ENCODE peak calls at places on chromosome 9, in six cellular contexts. V is HepG2, N is colonic mucosa, I is pancreas, G is upper lobe of right lung, O is left ventricle myocardium inferior. K is an unnamed sample.
A peak's percentile ranks its signal among the peaks of the same experiment; 100 is the strongest.

GRCh38 chr9:27548055-27548741 is 18.6 kb upstream of the MOB3B start:
- DNase-seq in V (no peak), N (no peak), I (no peak), G (no peak), O (no peak), K (no peak)

GRCh38 chr9:131178382-131178781 is 53.0 kb downstream of the NUP214 start:
- DNase-seq in V (peak; percentile 35), N (peak; percentile 65), I (peak; percentile 65), G (peak; percentile 72), O (peak; percentile 68), K (peak; percentile 82)

GRCh38 chr9:135850737-135851136 is 56.6 kb downstream of the CAMSAP1 start:
- DNase-seq in V (no peak), N (no peak), I (no peak), G (no peak), O (no peak), K (no peak)

GRCh38 chr9:21334969-21335632 is at the start of gene KLHL9:
- DNase-seq in V (peak; percentile 82), N (peak; percentile 94), I (peak; percentile 97), G (peak; percentile 96), O (peak; percentile 93), K (peak; percentile 92)

GRCh38 chr9:36319183-36319582 is 60.9 kb upstream of the GNE start:
- DNase-seq in V (no peak), N (no peak), I (no peak), G (no peak), O (no peak), K (no peak)

GRCh38 chr9:18479405-18479804 is 5.5 kb downstream of the ADAMTSL1 start:
- DNase-seq in V (no peak), N (no peak), I (no peak), G (no peak), O (no peak), K (no peak)

GRCh38 chr9:123081824-123082223 is 48.4 kb downstream of the GPR21 start:
- DNase-seq in V (peak; percentile 48), N (no peak), I (no peak), G (no peak), O (no peak), K (no peak)

GRCh38 chr9:78030553-78031270 is 899 bp downstream of the GNAQ start:
- DNase-seq in V (no peak), N (peak; percentile 73), I (peak; percentile 82), G (peak; percentile 86), O (peak; percentile 50), K (peak; percentile 78)

GRCh38 chr9:80540387-80540786 is 968.6 kb downstream of the TLE4 start:
- DNase-seq in V (no peak), N (no peak), I (no peak), G (no peak), O (no peak), K (no peak)

GRCh38 chr9:91075279-91075678 is 273.7 kb downstream of the SYK start:
- DNase-seq in V (no peak), N (no peak), I (no peak), G (no peak), O (no peak), K (no peak)

DNA sequence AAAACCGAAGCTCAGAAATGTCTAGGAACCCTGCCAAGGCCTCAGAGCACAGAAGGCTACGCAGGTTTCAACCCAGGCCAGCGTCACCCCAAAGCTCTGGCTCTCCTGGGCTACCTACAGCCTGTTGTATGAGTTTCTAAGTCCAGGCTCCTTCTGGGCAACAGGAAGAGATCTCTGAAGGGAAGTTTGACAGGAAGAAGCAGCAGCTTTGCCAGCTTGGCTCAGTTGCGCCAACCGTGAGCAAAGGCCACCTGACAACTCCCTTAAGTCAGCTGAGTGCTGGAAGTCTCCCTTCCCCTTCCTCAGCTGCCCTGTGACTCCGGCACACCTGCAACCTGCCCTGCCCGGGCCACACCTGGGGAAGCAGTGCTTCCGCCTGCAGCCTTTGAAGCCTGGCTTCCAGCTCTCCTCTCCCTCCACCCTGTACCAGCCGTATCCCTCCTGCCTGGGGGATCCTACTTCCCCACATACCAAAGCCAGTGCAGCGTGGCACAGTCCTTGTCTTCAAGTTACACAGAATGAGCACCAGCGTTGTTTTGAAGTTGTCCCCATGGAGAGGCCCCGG is 36.7 kb downstream of the SHB start:
- DNase-seq in V (no peak), N (peak; percentile 89), I (peak; percentile 76), G (peak; percentile 84), O (no peak), K (no peak)
- H3K4me1 ChIP-seq in V (peaks cover 99% of the 10 kb centered on the region), N (peaks cover 14% of the 10 kb centered on the region), I (peaks cover 12% of the 10 kb centered on the region), G (peaks cover 25% of the 10 kb centered on the region), O (peaks cover 56% of the 10 kb centered on the region), K (peaks cover 7% of the 10 kb centered on the region)

GRCh38 chr9:125646222-125647100 is 60.5 kb downstream of the MAPKAP1 start:
- DNase-seq in V (no peak), N (no peak), I (no peak), G (no peak), O (no peak), K (no peak)
- H3K4me1 ChIP-seq in V (peaks cover 5% of the 10 kb centered on the region), N (no peaks in the 10 kb centered on the region), I (no peaks in the 10 kb centered on the region), G (peaks cover 19% of the 10 kb centered on the region), O (peaks cover 30% of the 10 kb centered on the region), K (peaks cover 3% of the 10 kb centered on the region)

GRCh38 chr9:127825319-127826051 is 22.8 kb downstream of the FPGS start:
- DNase-seq in V (peak; percentile 56), N (peak; percentile 61), I (peak; percentile 88), G (peak; percentile 78), O (peak; percentile 58), K (peak; percentile 72)

GRCh38 chr9:127818574-127818973 is 15.9 kb downstream of the FPGS start:
- DNase-seq in V (no peak), N (no peak), I (no peak), G (no peak), O (no peak), K (no peak)

GRCh38 chr9:127817881-127818434 is 15.3 kb downstream of the FPGS start:
- DNase-seq in V (no peak), N (no peak), I (no peak), G (no peak), O (no peak), K (no peak)

GRCh38 chr9:127826253-127826913 is 23.7 kb downstream of the FPGS start:
- DNase-seq in V (no peak), N (no peak), I (no peak), G (no peak), O (no peak), K (peak; percentile 52)

GRCh38 chr9:127822108-127822507 is 19.4 kb downstream of the FPGS start:
- DNase-seq in V (no peak), N (no peak), I (no peak), G (no peak), O (no peak), K (no peak)
- H3K4me1 ChIP-seq in V (peaks cover 15% of the 10 kb centered on the region), N (no peaks in the 10 kb centered on the region), I (no peaks in the 10 kb centered on the region), G (peaks cover 6% of the 10 kb centered on the region), O (peaks cover 36% of the 10 kb centered on the region), K (peaks cover 40% of the 10 kb centered on the region)

DNA sequence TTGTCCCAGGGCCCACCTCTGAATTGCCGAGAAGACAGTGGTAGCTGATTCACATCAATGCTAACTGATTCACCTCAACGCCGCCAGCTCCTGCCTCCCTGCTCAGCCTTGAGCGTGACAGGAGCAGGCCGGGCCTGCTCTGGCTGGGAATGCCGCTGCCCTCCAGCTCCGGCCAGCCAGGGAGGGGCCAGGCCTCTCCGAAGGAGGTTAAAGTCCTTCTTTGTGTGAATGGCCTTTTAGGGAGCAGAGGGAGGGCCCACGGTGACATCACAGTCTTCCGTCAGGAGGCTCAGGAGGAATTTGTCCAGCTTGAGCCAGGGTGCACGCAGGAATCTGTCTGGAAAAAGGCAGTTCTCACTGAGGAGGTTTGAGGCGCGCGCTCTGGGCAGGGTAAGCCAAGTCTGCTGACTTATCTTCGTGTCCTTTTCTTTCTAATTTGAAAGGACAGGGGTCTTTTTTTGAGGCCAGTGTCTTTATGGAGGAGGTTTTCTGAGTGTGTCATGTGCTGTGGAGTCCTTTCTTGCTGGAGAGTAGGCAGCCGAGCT is 82.7 kb downstream of the C9orf152 start:
- DNase-seq in V (peak; percentile 95), N (peak; percentile 94), I (peak; percentile 81), G (peak; percentile 84), O (peak; percentile 86), K (peak; percentile 89)
- H3K4me1 ChIP-seq in V (peaks cover 59% of the 10 kb centered on the region), N (peaks cover 5% of the 10 kb centered on the region), I (peaks cover 5% of the 10 kb centered on the region), G (peaks cover 65% of the 10 kb centered on the region), O (peaks cover 97% of the 10 kb centered on the region), K (peaks cover 32% of the 10 kb centered on the region)

DNA sequence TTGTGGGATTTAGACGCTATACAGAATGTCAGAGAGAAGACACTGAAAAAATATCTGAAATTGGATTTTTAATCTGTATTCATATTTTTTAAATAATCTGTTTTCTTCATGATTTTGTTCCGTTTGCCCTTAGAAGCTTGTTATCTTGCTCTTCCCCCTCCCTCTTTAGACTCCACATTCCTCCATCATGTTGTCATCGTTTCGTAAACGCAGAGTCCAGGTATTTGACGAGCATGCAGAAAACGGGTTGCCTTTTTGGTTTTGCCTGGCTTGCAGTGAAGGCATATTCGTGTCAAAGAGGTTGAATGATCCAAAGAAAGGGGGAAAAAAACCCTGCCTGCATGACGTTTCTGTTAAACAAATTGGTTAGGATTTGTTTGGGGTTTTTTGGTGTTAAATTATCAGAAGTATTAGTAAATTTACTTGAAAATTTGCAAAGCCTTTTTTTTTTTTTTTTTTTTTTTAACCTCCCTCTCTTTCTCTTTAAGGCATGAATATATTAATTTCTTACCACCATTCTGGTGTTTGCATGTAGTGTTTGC is 2.9 kb downstream of the SPTAN1 start:
- DNase-seq in V (peak; percentile 85), N (peak; percentile 43), I (no peak), G (no peak), O (no peak), K (no peak)
- H3K4me1 ChIP-seq in V (peaks cover 78% of the 10 kb centered on the region), N (peaks cover 28% of the 10 kb centered on the region), I (peaks cover 23% of the 10 kb centered on the region), G (peaks cover 76% of the 10 kb centered on the region), O (peaks cover 98% of the 10 kb centered on the region), K (peaks cover 65% of the 10 kb centered on the region)

K was measured in testis.